ENCODE peak calls at places on chromosome 13, in seven cellular contexts. N, K, E, J, U, M and X are unnamed samples.
A peak's percentile ranks its signal among the peaks of the same experiment; 100 is the strongest.

GRCh38 chr13:32581177-32581786 is 5.0 kb upstream of the PDS5B start:
- DNase-seq in N (peak; percentile 64), K (no peak), E (peak; percentile 26), J (no peak), U (no peak), M (no peak), X (no peak)

GRCh38 chr13:39847336-39847735 is 191.9 kb downstream of the COG6 start:
- DNase-seq in N (no peak), K (no peak), E (no peak), J (no peak), U (no peak), M (no peak), X (no peak)

GRCh38 chr13:44833626-44834025 is 155.6 kb downstream of the NUFIP1 start:
- DNase-seq in N (no peak), K (no peak), E (no peak), J (no peak), U (no peak), M (no peak), X (no peak)

GRCh38 chr13:34019870-34020269 is 201.9 kb downstream of the RFC3 start:
- DNase-seq in N (no peak), K (no peak), E (no peak), J (no peak), U (no peak), M (no peak), X (no peak)

GRCh38 chr13:52455677-52456041 is 381 bp downstream of the CKAP2 start:
- DNase-seq in N (peak; percentile 67), K (peak; percentile 85), E (peak; percentile 59), J (peak; percentile 86), U (peak; percentile 62), M (peak; percentile 50), X (peak; percentile 17)

GRCh38 chr13:109166807-109167206 is 537.4 kb downstream of the MYO16 start:
- DNase-seq in N (peak; percentile 46), K (no peak), E (no peak), J (no peak), U (no peak), M (no peak), X (no peak)

GRCh38 chr13:24670927-24671326 is 9.3 kb upstream of the ATP12A start:
- DNase-seq in N (no peak), K (no peak), E (peak; percentile 17), J (no peak), U (no peak), M (no peak), X (no peak)

GRCh38 chr13:42355118-42355840 is 83.3 kb downstream of the AKAP11 start:
- DNase-seq in N (no peak), K (no peak), E (no peak), J (no peak), U (no peak), M (no peak), X (no peak)

GRCh38 chr13:40342901-40343300 is 323.5 kb downstream of the FOXO1 start:
- DNase-seq in N (no peak), K (no peak), E (no peak), J (no peak), U (no peak), M (no peak), X (no peak)

GRCh38 chr13:32228330-32229041 is 86.7 kb downstream of the ZAR1L start:
- DNase-seq in N (no peak), K (no peak), E (no peak), J (no peak), U (no peak), M (no peak), X (no peak)

GRCh38 chr13:95924389-95924994 is 128.7 kb downstream of the UGGT2 start:
- DNase-seq in N (peak; percentile 77), K (no peak), E (no peak), J (no peak), U (no peak), M (no peak), X (no peak)

GRCh38 chr13:35714588-35714987 is 238.1 kb upstream of the MAB21L1 start:
- DNase-seq in N (no peak), K (no peak), E (no peak), J (no peak), U (no peak), M (no peak), X (no peak)

GRCh38 chr13:110340812-110341444 is 33.8 kb downstream of the COL4A2 start:
- DNase-seq in N (peak; percentile 87), K (peak; percentile 51), E (no peak), J (no peak), U (peak; percentile 51), M (peak; percentile 93), X (no peak)

GRCh38 chr13:94427313-94427712 is 52.2 kb downstream of the DCT start:
- DNase-seq in N (no peak), K (no peak), E (no peak), J (no peak), U (no peak), M (no peak), X (no peak)

GRCh38 chr13:103299079-103299478 is 232.9 kb upstream of the SLC10A2 start:
- DNase-seq in N (no peak), K (no peak), E (no peak), J (peak; percentile 22), U (no peak), M (no peak), X (no peak)

GRCh38 chr13:32846020-32846451 is 170.2 kb upstream of the KL start:
- DNase-seq in N (no peak), K (no peak), E (no peak), J (no peak), U (no peak), M (no peak), X (no peak)